ENCODE peak calls at places on chromosomes 2 and 18, in nine cellular contexts. U is cardiac muscle cell, K is tibial artery, A is GM13976, P is GM12865, Z is WTC11, M is psoas muscle, D is BE2C, C is stomach. G is an unnamed sample.

GRCh38 chr2:73561422-73561821 is 80.8 kb downstream of the NAT8 start:
- DNase-seq in Z (no peak), A (no peak), M (no peak), P (no peak), K (no peak), D (no peak), U (no peak), C (no peak), G (no peak)

GRCh38 chr2:39688181-39688580 is 22.5 kb downstream of the TMEM178A start:
- DNase-seq in D (no peak), K (no peak), M (no peak), P (no peak), Z (no peak), U (no peak), C (no peak), A (no peak), G (no peak)

GRCh38 chr18:8704361-8705279 is 736 bp upstream of the MTCL1 start:
- DNase-seq in M (peak; percentile 91), Z (peak; percentile 82), D (peak; percentile 87), P (peak; percentile 86), A (peak; percentile 97), K (peak; percentile 84), C (peak; percentile 92), U (peak; percentile 93), G (peak; percentile 97)

GRCh38 chr2:166516712-166517303 is 22.8 kb upstream of the SCN7A start:
- DNase-seq in C (no peak), K (no peak), P (peak; percentile 5), Z (peak; percentile 30), M (no peak), A (no peak), U (peak; percentile 62), D (peak; percentile 33), G (no peak)

GRCh38 chr2:3631851-3632659 is 25.9 kb upstream of the ALLC start:
- DNase-seq in M (no peak), P (no peak), A (no peak), C (peak; percentile 22), D (no peak), Z (no peak), U (no peak), K (peak; percentile 9), G (peak; percentile 60)

GRCh38 chr2:241126201-241126611 is 23.1 kb downstream of the PASK start:
- DNase-seq in P (no peak), M (no peak), Z (no peak), U (no peak), K (no peak), A (no peak), D (no peak), C (no peak), G (no peak)

GRCh38 chr2:83578405-83578804 is 880.7 kb downstream of the SUCLG1 start:
- DNase-seq in U (no peak), P (no peak), A (no peak), C (no peak), Z (no peak), M (no peak), K (no peak), D (no peak), G (no peak)

GRCh38 chr2:159083601-159084000 is 115.2 kb downstream of the TANC1 start:
- DNase-seq in Z (no peak), C (no peak), M (no peak), K (no peak), P (no peak), D (no peak), U (no peak), A (no peak), G (no peak)

GRCh38 chr2:121501070-121501469 is 29.6 kb upstream of the RNU4ATAC start:
- DNase-seq in P (no peak), D (no peak), A (peak; percentile 40), U (no peak), C (no peak), K (no peak), M (no peak), Z (no peak), G (no peak)

GRCh38 chr2:207014424-207014823 is 75.1 kb downstream of the CPO start:
- DNase-seq in K (no peak), U (no peak), P (no peak), D (no peak), C (no peak), A (no peak), Z (no peak), M (no peak), G (no peak)

GRCh38 chr18:48929212-48929612 is 21.6 kb downstream of the SMAD7 start:
- DNase-seq in P (no peak), A (no peak), Z (no peak), M (no peak), C (no peak), D (no peak), K (no peak), U (no peak), G (no peak)

GRCh38 chr2:71672011-71672639 is 218.8 kb downstream of the DYSF start:
- DNase-seq in D (no peak), Z (peak; percentile 62), P (no peak), U (peak; percentile 58), M (no peak), A (peak; percentile 13), C (no peak), K (no peak), G (peak; percentile 80)
- TF ChIP-seq CTCF in D (no peak), Z (no peak), P (no peak), U (peak; percentile 17), M (no peak), A (no peak), C (no peak), K (no peak), G (no peak)

DNA sequence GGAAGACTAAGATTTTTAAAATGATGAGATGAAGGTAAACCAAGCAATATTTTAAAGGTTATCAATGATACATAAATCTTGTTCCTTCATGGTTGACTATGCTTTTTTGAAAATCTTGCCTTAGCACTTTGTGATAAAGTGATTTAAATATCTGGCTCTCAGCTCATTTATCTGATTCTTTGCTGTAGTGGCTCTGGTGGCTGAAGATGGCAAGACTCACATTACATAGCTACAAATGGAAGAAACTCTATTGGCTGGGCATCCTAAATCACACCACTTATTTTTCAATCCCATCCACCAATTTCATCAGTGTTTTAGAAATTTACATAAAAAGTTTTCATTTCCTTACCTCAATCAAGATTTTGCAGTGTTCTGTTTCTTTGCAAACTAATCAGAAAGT is 16.6 kb upstream of the APCDD1 start:
- DNase-seq in K (no peak), P (peak; percentile 29), C (no peak), A (no peak), U (no peak), Z (no peak), D (no peak), M (no peak), G (no peak)
- TF ChIP-seq CTCF in K (peak; percentile 40), P (peak; percentile 37), C (no peak), A (no peak), U (no peak), Z (no peak), D (no peak), M (no peak), G (peak; percentile 58)

DNA sequence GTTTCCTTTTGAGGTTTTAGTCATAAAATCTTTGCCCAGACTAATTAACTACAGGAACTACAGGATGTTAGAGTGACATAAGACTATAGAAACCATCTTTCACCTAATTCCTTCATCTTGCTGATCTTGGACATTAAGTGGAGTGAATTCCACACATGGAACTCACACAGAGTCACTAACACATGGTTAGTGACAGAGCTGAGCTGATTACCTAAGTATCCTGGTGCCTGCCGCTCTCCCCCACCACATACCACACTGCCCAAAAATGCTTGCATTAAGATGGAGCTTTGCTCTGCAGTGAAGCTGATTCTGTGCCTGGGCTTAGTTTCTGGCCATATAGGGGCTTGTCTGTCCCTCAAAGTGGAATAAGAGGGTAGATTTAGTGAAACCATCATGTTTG is 332.9 kb upstream of the NT5C1B start:
- DNase-seq in D (no peak), M (no peak), C (no peak), Z (no peak), U (peak; percentile 49), A (no peak), K (no peak), P (no peak), G (no peak)
- TF ChIP-seq CTCF in D (no peak), M (no peak), C (no peak), Z (no peak), U (no peak), A (no peak), K (no peak), P (no peak), G (no peak)

GRCh38 chr2:44713170-44713569 is 228.3 kb upstream of the SIX3 start:
- DNase-seq in K (no peak), D (no peak), M (no peak), U (no peak), C (no peak), Z (no peak), P (peak; percentile 25), A (no peak), G (no peak)

GRCh38 chr2:44716131-44716530 is 225.4 kb upstream of the SIX3 start:
- DNase-seq in A (no peak), P (no peak), U (no peak), Z (no peak), K (no peak), D (no peak), C (no peak), M (no peak), G (no peak)

GRCh38 chr2:44719564-44719963 is 221.9 kb upstream of the SIX3 start:
- DNase-seq in Z (no peak), D (no peak), U (peak; percentile 13), M (no peak), C (no peak), K (no peak), A (no peak), P (no peak), G (no peak)

GRCh38 chr2:44718431-44718830 is 223.1 kb upstream of the SIX3 start:
- DNase-seq in D (no peak), A (no peak), U (no peak), P (no peak), K (no peak), C (no peak), Z (no peak), M (no peak), G (no peak)

DNA sequence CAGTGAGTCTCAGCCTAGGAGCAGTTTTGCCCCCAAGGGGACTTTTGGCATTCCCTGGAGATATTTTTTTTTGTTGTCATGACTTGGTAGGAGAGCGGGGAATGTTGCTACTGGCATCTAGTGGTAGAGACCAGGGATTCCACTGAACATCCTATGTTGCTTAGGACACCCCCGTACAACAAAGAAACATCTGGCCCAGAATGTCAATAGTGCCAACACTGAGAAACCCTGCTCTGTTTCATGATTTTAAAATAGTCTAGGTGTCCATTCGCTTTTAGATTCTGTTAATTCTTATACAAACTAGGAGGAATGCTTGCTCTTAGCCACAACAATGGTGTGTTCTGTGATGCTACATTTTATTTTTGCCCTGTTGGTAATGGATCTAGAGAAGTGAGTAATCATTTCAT is 225.8 kb upstream of the SIX3 start:
- DNase-seq in M (no peak), K (no peak), Z (peak; percentile 26), P (peak; percentile 12), C (no peak), U (peak; percentile 29), D (peak; percentile 77), A (no peak), G (no peak)
- TF ChIP-seq CTCF in M (peak; percentile 44), K (peak; percentile 20), Z (no peak), P (peak; percentile 8), C (no peak), U (peak; percentile 58), D (peak; percentile 94), A (peak; percentile 3), G (peak; percentile 64)